ENCODE peak calls at places on chromosome 11, in ten cellular contexts. H is amygdala; O is HuH-7.5; J is fibroblast of mammary gland; L is NCI-H2081; P is fibroblast of pulmonary artery; Y is AG04450; D is activated CD4-positive, alpha-beta T cell treated with anti-CD3 and anti-CD28 coated beads, Interleukin-2, amount 50 U/mL, for 24 hours; X is brain microvascular endothelial cell; R is NCI-H524. A is an unnamed sample.

GRCh38 chr11:33893711-33894401 is 2.0 kb upstream of the LMO2 start:
- DNase-seq in O (no peak), L (no peak), H (no peak), R (no peak), D (peak; percentile 49), J (no peak), Y (no peak), X (peak; percentile 21), P (peak; percentile 71), A (no peak)

GRCh38 chr11:36131719-36132349 is 157.4 kb downstream of the COMMD9 start:
- DNase-seq in D (no peak), L (no peak), H (no peak), P (peak; percentile 83), Y (no peak), J (peak; percentile 67), X (peak; percentile 35), R (peak; percentile 48), O (no peak), A (no peak)

GRCh38 chr11:132590986-132591385 is 941.3 kb downstream of the OPCML start:
- DNase-seq in R (no peak), H (no peak), X (no peak), J (no peak), O (no peak), P (no peak), Y (no peak), D (no peak), L (no peak), A (no peak)

GRCh38 chr11:93481279-93481678 is 61.9 kb downstream of the SMCO4 start:
- DNase-seq in D (no peak), Y (no peak), X (no peak), H (no peak), R (no peak), O (no peak), P (no peak), J (no peak), L (no peak), A (no peak)

GRCh38 chr11:76677010-76677771 is 6.6 kb upstream of the LRRC32 start:
- DNase-seq in R (no peak), H (no peak), P (no peak), J (peak; percentile 31), Y (no peak), L (no peak), X (no peak), O (no peak), D (no peak), A (no peak)

GRCh38 chr11:109808569-109808968 is 284.6 kb upstream of the ZC3H12C start:
- DNase-seq in X (peak; percentile 7), R (no peak), H (no peak), O (no peak), Y (no peak), J (peak; percentile 46), D (no peak), L (no peak), P (peak; percentile 76), A (no peak)

GRCh38 chr11:121482231-121483129 is 29.7 kb upstream of the SORL1-AS1 start:
- DNase-seq in O (no peak), R (no peak), D (no peak), J (no peak), L (no peak), H (no peak), Y (no peak), P (peak; percentile 27), X (no peak), A (no peak)

GRCh38 chr11:101914737-101915426 is at the start of gene CEP126:
- DNase-seq in R (peak; percentile 80), O (peak; percentile 62), Y (peak; percentile 81), J (peak; percentile 93), H (peak; percentile 80), P (peak; percentile 97), X (peak; percentile 97), L (peak; percentile 89), D (peak; percentile 83), A (peak; percentile 88)

GRCh38 chr11:2135018-2135569 is 4.1 kb downstream of the IGF2 start:
- DNase-seq in P (no peak), D (no peak), Y (no peak), O (no peak), R (no peak), X (no peak), H (no peak), L (no peak), J (no peak), A (no peak)

GRCh38 chr11:9842923-9843322 is 179.0 kb downstream of the SWAP70 start:
- DNase-seq in H (no peak), L (no peak), D (no peak), Y (no peak), R (no peak), P (no peak), O (no peak), J (no peak), X (no peak), A (no peak)

GRCh38 chr11:126431401-126432064 is 76.0 kb downstream of the ST3GAL4 start:
- DNase-seq in Y (no peak), H (no peak), L (no peak), X (peak; percentile 71), J (peak; percentile 86), D (no peak), R (no peak), P (peak; percentile 75), O (no peak), A (peak; percentile 27)

GRCh38 chr11:2548596-2548995 is 103.8 kb downstream of the KCNQ1 start:
- DNase-seq in R (no peak), L (no peak), H (no peak), P (no peak), O (no peak), J (no peak), Y (no peak), X (no peak), D (no peak), A (no peak)

GRCh38 chr11:119028346-119029068 is 2.2 kb downstream of the SLC37A4 start:
- DNase-seq in O (no peak), R (no peak), P (no peak), D (no peak), X (no peak), L (no peak), H (no peak), J (no peak), Y (no peak), A (no peak)

GRCh38 chr11:14644396-14645246 is 1.0 kb downstream of the PDE3B start:
- DNase-seq in R (peak; percentile 45), O (peak; percentile 35), X (no peak), D (peak; percentile 33), Y (no peak), P (peak; percentile 20), H (no peak), L (peak; percentile 8), J (no peak), A (no peak)

GRCh38 chr11:3123761-3124733 is 41.1 kb downstream of the OSBPL5 start:
- DNase-seq in L (no peak), O (no peak), X (peak; percentile 92), D (no peak), R (no peak), Y (peak; percentile 88), H (no peak), J (peak; percentile 99), P (peak; percentile 96), A (peak; percentile 95)

GRCh38 chr11:36312593-36312990 is 16.5 kb downstream of the PRR5L start:
- DNase-seq in P (peak; percentile 46), D (no peak), J (peak; percentile 84), O (no peak), R (no peak), H (no peak), Y (peak; percentile 69), X (peak; percentile 79), L (no peak), A (peak; percentile 87)

GRCh38 chr11:95419915-95420314 is 188.9 kb upstream of the SESN3 start:
- DNase-seq in Y (peak; percentile 10), H (no peak), O (no peak), R (no peak), L (no peak), X (peak; percentile 77), P (peak; percentile 54), J (peak; percentile 87), D (no peak), A (peak; percentile 64)

GRCh38 chr11:4626207-4627105 is 10.8 kb upstream of the OR51D1 start:
- DNase-seq in H (no peak), J (peak; percentile 83), O (no peak), L (peak; percentile 87), Y (peak; percentile 61), R (peak; percentile 88), D (no peak), X (peak; percentile 81), P (peak; percentile 84), A (peak; percentile 26)

GRCh38 chr11:95229199-95230053 is 1.6 kb downstream of the SESN3 start:
- DNase-seq in Y (no peak), R (no peak), X (no peak), J (peak; percentile 42), H (no peak), O (no peak), L (no peak), D (no peak), P (peak; percentile 26), A (no peak)

GRCh38 chr11:42631223-42631843 is 680.5 kb upstream of the API5 start:
- DNase-seq in X (peak; percentile 36), P (peak; percentile 22), O (no peak), H (no peak), J (peak; percentile 16), R (no peak), D (no peak), Y (no peak), L (no peak), A (no peak)

GRCh38 chr11:48116843-48117242 is 99.8 kb upstream of the OR4B1 start:
- DNase-seq in P (peak; percentile 48), R (no peak), J (peak; percentile 21), Y (no peak), D (no peak), X (no peak), O (no peak), L (no peak), H (no peak), A (no peak)

GRCh38 chr11:118783724-118784495 is 7.1 kb downstream of the DDX6 start:
- DNase-seq in L (no peak), Y (no peak), O (no peak), P (no peak), H (no peak), X (no peak), D (no peak), R (no peak), J (no peak), A (no peak)

GRCh38 chr11:35242843-35243242 is 103.9 kb downstream of the CD44 start:
- DNase-seq in P (no peak), Y (no peak), O (no peak), X (no peak), J (no peak), L (no peak), D (no peak), R (no peak), H (no peak), A (no peak)

GRCh38 chr11:65425105-65425970 is 2.7 kb downstream of the NEAT1 start:
- DNase-seq in X (peak; percentile 58), R (no peak), D (no peak), P (peak; percentile 84), O (no peak), Y (no peak), L (no peak), J (peak; percentile 76), H (no peak), A (no peak)

GRCh38 chr11:83192846-83193245 is 666 bp upstream of the ANKRD42 start:
- DNase-seq in P (peak; percentile 41), D (no peak), X (no peak), O (no peak), Y (no peak), J (no peak), H (no peak), L (no peak), R (no peak), A (no peak)

GRCh38 chr11:112253605-112254242 is 6.9 kb downstream of the PLET1 start:
- DNase-seq in R (no peak), X (no peak), J (no peak), O (no peak), H (no peak), Y (no peak), P (no peak), L (no peak), D (no peak), A (no peak)